ENCODE peak calls at places on chromosomes 13 and 19, in seven cellular contexts. One of them, this sample, is unnamed.

GRCh38 chr13:27442071-27442647 is 8.2 kb downstream of the MTIF3 start:
- DNase-seq in stimulated activated CD4-positive, alpha-beta T cell treated with anti-CD3 and anti-CD28 coated beads, Interleukin-2, amount 100 ng/mL, for 4 hours: no peak
- DNase-seq in MV-4-11: no peak
- DNase-seq in activated CD4-positive, alpha-beta T cell treated with anti-CD3 and anti-CD28 coated beads, Interleukin-2, amount 10 ng/mL, durations not matched to agents 24 days and 14 days: peak; percentile 66
- DNase-seq in CD4-positive, CD25-positive, alpha-beta regulatory T cell: no peak
- DNase-seq in ascending aorta: no peak
- DNase-seq in transverse colon: peak; percentile 58
- DNase-seq in this sample: no peak

GRCh38 chr13:76885203-76886004 is 801 bp downstream of the KCTD12 start:
- DNase-seq in CD4-positive, CD25-positive, alpha-beta regulatory T cell: peak; percentile 61
- DNase-seq in activated CD4-positive, alpha-beta T cell treated with anti-CD3 and anti-CD28 coated beads, Interleukin-2, amount 10 ng/mL, durations not matched to agents 24 days and 14 days: peak; percentile 87
- DNase-seq in stimulated activated CD4-positive, alpha-beta T cell treated with anti-CD3 and anti-CD28 coated beads, Interleukin-2, amount 100 ng/mL, for 4 hours: peak; percentile 23
- DNase-seq in ascending aorta: peak; percentile 28
- DNase-seq in MV-4-11: peak; percentile 48
- DNase-seq in transverse colon: peak; percentile 70
- DNase-seq in this sample: peak; percentile 73

GRCh38 chr19:18533058-18533457 is 10.3 kb downstream of the FKBP8 start:
- DNase-seq in transverse colon: no peak
- DNase-seq in MV-4-11: no peak
- DNase-seq in ascending aorta: no peak
- DNase-seq in stimulated activated CD4-positive, alpha-beta T cell treated with anti-CD3 and anti-CD28 coated beads, Interleukin-2, amount 100 ng/mL, for 4 hours: no peak
- DNase-seq in activated CD4-positive, alpha-beta T cell treated with anti-CD3 and anti-CD28 coated beads, Interleukin-2, amount 10 ng/mL, durations not matched to agents 24 days and 14 days: no peak
- DNase-seq in CD4-positive, CD25-positive, alpha-beta regulatory T cell: no peak
- DNase-seq in this sample: no peak

GRCh38 chr13:44015808-44016207 is 136.1 kb downstream of the LACC1 start:
- DNase-seq in transverse colon: no peak
- DNase-seq in stimulated activated CD4-positive, alpha-beta T cell treated with anti-CD3 and anti-CD28 coated beads, Interleukin-2, amount 100 ng/mL, for 4 hours: no peak
- DNase-seq in ascending aorta: no peak
- DNase-seq in activated CD4-positive, alpha-beta T cell treated with anti-CD3 and anti-CD28 coated beads, Interleukin-2, amount 10 ng/mL, durations not matched to agents 24 days and 14 days: no peak
- DNase-seq in MV-4-11: no peak
- DNase-seq in CD4-positive, CD25-positive, alpha-beta regulatory T cell: no peak
- DNase-seq in this sample: no peak

GRCh38 chr19:18588611-18589379 is at the start of gene REX1BD:
- DNase-seq in ascending aorta: no peak
- DNase-seq in activated CD4-positive, alpha-beta T cell treated with anti-CD3 and anti-CD28 coated beads, Interleukin-2, amount 10 ng/mL, durations not matched to agents 24 days and 14 days: peak; percentile 97
- DNase-seq in transverse colon: peak; percentile 84
- DNase-seq in MV-4-11: peak; percentile 92
- DNase-seq in stimulated activated CD4-positive, alpha-beta T cell treated with anti-CD3 and anti-CD28 coated beads, Interleukin-2, amount 100 ng/mL, for 4 hours: peak; percentile 90
- DNase-seq in CD4-positive, CD25-positive, alpha-beta regulatory T cell: peak; percentile 90
- DNase-seq in this sample: peak; percentile 80

GRCh38 chr13:37403776-37404497 is 194.6 kb downstream of the POSTN start:
- DNase-seq in MV-4-11: no peak
- DNase-seq in ascending aorta: no peak
- DNase-seq in stimulated activated CD4-positive, alpha-beta T cell treated with anti-CD3 and anti-CD28 coated beads, Interleukin-2, amount 100 ng/mL, for 4 hours: no peak
- DNase-seq in CD4-positive, CD25-positive, alpha-beta regulatory T cell: no peak
- DNase-seq in activated CD4-positive, alpha-beta T cell treated with anti-CD3 and anti-CD28 coated beads, Interleukin-2, amount 10 ng/mL, durations not matched to agents 24 days and 14 days: no peak
- DNase-seq in transverse colon: no peak
- DNase-seq in this sample: no peak

GRCh38 chr13:92126399-92126798 is 728.0 kb downstream of the GPC5 start:
- DNase-seq in CD4-positive, CD25-positive, alpha-beta regulatory T cell: no peak
- DNase-seq in stimulated activated CD4-positive, alpha-beta T cell treated with anti-CD3 and anti-CD28 coated beads, Interleukin-2, amount 100 ng/mL, for 4 hours: no peak
- DNase-seq in ascending aorta: no peak
- DNase-seq in MV-4-11: no peak
- DNase-seq in transverse colon: no peak
- DNase-seq in activated CD4-positive, alpha-beta T cell treated with anti-CD3 and anti-CD28 coated beads, Interleukin-2, amount 10 ng/mL, durations not matched to agents 24 days and 14 days: no peak
- DNase-seq in this sample: no peak

GRCh38 chr13:72590091-72590490 is 137.3 kb downstream of the MZT1 start:
- DNase-seq in MV-4-11: no peak
- DNase-seq in stimulated activated CD4-positive, alpha-beta T cell treated with anti-CD3 and anti-CD28 coated beads, Interleukin-2, amount 100 ng/mL, for 4 hours: no peak
- DNase-seq in CD4-positive, CD25-positive, alpha-beta regulatory T cell: no peak
- DNase-seq in ascending aorta: no peak
- DNase-seq in transverse colon: no peak
- DNase-seq in activated CD4-positive, alpha-beta T cell treated with anti-CD3 and anti-CD28 coated beads, Interleukin-2, amount 10 ng/mL, durations not matched to agents 24 days and 14 days: no peak
- DNase-seq in this sample: no peak

GRCh38 chr13:113557013-113557412 is 27.5 kb upstream of the TFDP1 start:
- DNase-seq in CD4-positive, CD25-positive, alpha-beta regulatory T cell: no peak
- DNase-seq in stimulated activated CD4-positive, alpha-beta T cell treated with anti-CD3 and anti-CD28 coated beads, Interleukin-2, amount 100 ng/mL, for 4 hours: no peak
- DNase-seq in activated CD4-positive, alpha-beta T cell treated with anti-CD3 and anti-CD28 coated beads, Interleukin-2, amount 10 ng/mL, durations not matched to agents 24 days and 14 days: no peak
- DNase-seq in ascending aorta: no peak
- DNase-seq in transverse colon: peak; percentile 2
- DNase-seq in MV-4-11: no peak
- DNase-seq in this sample: peak; percentile 15

GRCh38 chr13:113187905-113188595 is 20.4 kb downstream of the PCID2 start:
- DNase-seq in ascending aorta: no peak
- DNase-seq in activated CD4-positive, alpha-beta T cell treated with anti-CD3 and anti-CD28 coated beads, Interleukin-2, amount 10 ng/mL, durations not matched to agents 24 days and 14 days: no peak
- DNase-seq in CD4-positive, CD25-positive, alpha-beta regulatory T cell: no peak
- DNase-seq in MV-4-11: peak; percentile 16
- DNase-seq in stimulated activated CD4-positive, alpha-beta T cell treated with anti-CD3 and anti-CD28 coated beads, Interleukin-2, amount 100 ng/mL, for 4 hours: no peak
- DNase-seq in transverse colon: no peak
- DNase-seq in this sample: no peak

GRCh38 chr19:18340990-18341868 is 831 bp downstream of the PGPEP1 start:
- DNase-seq in MV-4-11: peak; percentile 72
- DNase-seq in transverse colon: peak; percentile 78
- DNase-seq in activated CD4-positive, alpha-beta T cell treated with anti-CD3 and anti-CD28 coated beads, Interleukin-2, amount 10 ng/mL, durations not matched to agents 24 days and 14 days: peak; percentile 86
- DNase-seq in stimulated activated CD4-positive, alpha-beta T cell treated with anti-CD3 and anti-CD28 coated beads, Interleukin-2, amount 100 ng/mL, for 4 hours: peak; percentile 67
- DNase-seq in ascending aorta: peak; percentile 23
- DNase-seq in CD4-positive, CD25-positive, alpha-beta regulatory T cell: peak; percentile 40
- DNase-seq in this sample: peak; percentile 56

GRCh38 chr13:77386880-77387606 is 60.1 kb upstream of the MYCBP2 start:
- DNase-seq in MV-4-11: peak; percentile 97
- DNase-seq in CD4-positive, CD25-positive, alpha-beta regulatory T cell: no peak
- DNase-seq in transverse colon: no peak
- DNase-seq in ascending aorta: no peak
- DNase-seq in stimulated activated CD4-positive, alpha-beta T cell treated with anti-CD3 and anti-CD28 coated beads, Interleukin-2, amount 100 ng/mL, for 4 hours: no peak
- DNase-seq in activated CD4-positive, alpha-beta T cell treated with anti-CD3 and anti-CD28 coated beads, Interleukin-2, amount 10 ng/mL, durations not matched to agents 24 days and 14 days: no peak
- DNase-seq in this sample: no peak

GRCh38 chr13:94272038-94272437 is 207.4 kb downstream of the DCT start:
- DNase-seq in stimulated activated CD4-positive, alpha-beta T cell treated with anti-CD3 and anti-CD28 coated beads, Interleukin-2, amount 100 ng/mL, for 4 hours: no peak
- DNase-seq in ascending aorta: no peak
- DNase-seq in transverse colon: no peak
- DNase-seq in CD4-positive, CD25-positive, alpha-beta regulatory T cell: no peak
- DNase-seq in MV-4-11: no peak
- DNase-seq in activated CD4-positive, alpha-beta T cell treated with anti-CD3 and anti-CD28 coated beads, Interleukin-2, amount 10 ng/mL, durations not matched to agents 24 days and 14 days: no peak
- DNase-seq in this sample: no peak